ENCODE peak calls at places on chromosomes 16 and 17, in six cellular contexts. One of them, this sample, is unnamed.

GRCh38 chr16:59632266-59632855 is 898.2 kb upstream of the GOT2 start:
- DNase-seq in trophoblast cell: peak
- DNase-seq in H9: no peak
- DNase-seq in neuronal stem cell: no peak
- DNase-seq in IMR-90: peak
- DNase-seq in H1: no peak
- DNase-seq in this sample: peak

GRCh38 chr16:19830902-19831555 is 53.6 kb downstream of the GPRC5B start:
- DNase-seq in H9: no peak
- DNase-seq in neuronal stem cell: no peak
- DNase-seq in H1: no peak
- DNase-seq in trophoblast cell: no peak
- DNase-seq in IMR-90: no peak
- DNase-seq in this sample: peak

GRCh38 chr16:20889625-20890275 is 10.4 kb downstream of the DCUN1D3 start:
- DNase-seq in neuronal stem cell: no peak
- DNase-seq in H9: no peak
- DNase-seq in H1: no peak
- DNase-seq in IMR-90: no peak
- DNase-seq in trophoblast cell: peak
- DNase-seq in this sample: no peak

GRCh38 chr16:3140603-3141427 is 6.0 kb downstream of the ZNF213 start:
- DNase-seq in neuronal stem cell: no peak
- DNase-seq in H1: no peak
- DNase-seq in H9: peak
- DNase-seq in trophoblast cell: no peak
- DNase-seq in IMR-90: no peak
- DNase-seq in this sample: no peak

GRCh38 chr16:84819644-84820304 is at the start of gene CRISPLD2:
- DNase-seq in IMR-90: peak
- DNase-seq in H9: peak
- DNase-seq in trophoblast cell: peak
- DNase-seq in H1: peak
- DNase-seq in neuronal stem cell: peak
- DNase-seq in this sample: peak

GRCh38 chr16:73058616-73059409 is 10.9 kb upstream of the ZFHX3 start:
- DNase-seq in H1: peak
- DNase-seq in IMR-90: peak
- DNase-seq in H9: no peak
- DNase-seq in trophoblast cell: peak
- DNase-seq in neuronal stem cell: peak
- DNase-seq in this sample: peak

GRCh38 chr16:22694887-22695382 is 119.0 kb upstream of the HS3ST2 start:
- DNase-seq in trophoblast cell: no peak
- DNase-seq in IMR-90: peak
- DNase-seq in neuronal stem cell: no peak
- DNase-seq in H9: no peak
- DNase-seq in H1: no peak
- DNase-seq in this sample: peak

GRCh38 chr16:26197707-26198106 is 505.9 kb downstream of the HS3ST4 start:
- DNase-seq in H1: no peak
- DNase-seq in neuronal stem cell: no peak
- DNase-seq in IMR-90: no peak
- DNase-seq in trophoblast cell: no peak
- DNase-seq in H9: no peak
- DNase-seq in this sample: no peak

GRCh38 chr17:75925103-75925502 is 15.7 kb downstream of the FBF1 start:
- DNase-seq in neuronal stem cell: no peak
- DNase-seq in H9: no peak
- DNase-seq in IMR-90: no peak
- DNase-seq in H1: no peak
- DNase-seq in trophoblast cell: no peak
- DNase-seq in this sample: no peak

GRCh38 chr16:21167360-21167759 is 8.9 kb downstream of the LDAF1 start:
- DNase-seq in H1: no peak
- DNase-seq in trophoblast cell: peak
- DNase-seq in IMR-90: peak
- DNase-seq in H9: no peak
- DNase-seq in neuronal stem cell: no peak
- DNase-seq in this sample: peak

GRCh38 chr17:83006515-83007455 is 72.6 kb upstream of the METRNL start:
- DNase-seq in trophoblast cell: no peak
- DNase-seq in H1: no peak
- DNase-seq in neuronal stem cell: no peak
- DNase-seq in IMR-90: no peak
- DNase-seq in H9: no peak
- DNase-seq in this sample: no peak

GRCh38 chr17:1275962-1276736 is 3.3 kb upstream of the TRARG1 start:
- DNase-seq in H1: peak
- DNase-seq in H9: peak
- DNase-seq in trophoblast cell: peak
- DNase-seq in neuronal stem cell: peak
- DNase-seq in IMR-90: peak
- DNase-seq in this sample: peak

GRCh38 chr16:839643-840408 is 39.3 kb upstream of the GNG13 start:
- DNase-seq in neuronal stem cell: no peak
- DNase-seq in H1: no peak
- DNase-seq in H9: no peak
- DNase-seq in IMR-90: no peak
- DNase-seq in trophoblast cell: no peak
- DNase-seq in this sample: no peak

GRCh38 chr16:24686678-24687077 is 42.8 kb upstream of the TNRC6A start:
- DNase-seq in neuronal stem cell: no peak
- DNase-seq in trophoblast cell: no peak
- DNase-seq in H9: no peak
- DNase-seq in H1: no peak
- DNase-seq in IMR-90: no peak
- DNase-seq in this sample: no peak

GRCh38 chr16:3274490-3274889 is 8.8 kb upstream of the ZNF263 start:
- DNase-seq in neuronal stem cell: no peak
- DNase-seq in H9: no peak
- DNase-seq in trophoblast cell: no peak
- DNase-seq in H1: no peak
- DNase-seq in IMR-90: peak
- DNase-seq in this sample: no peak

GRCh38 chr17:56902350-56902749 is 11.5 kb downstream of the TRIM25 start:
- DNase-seq in H9: no peak
- DNase-seq in IMR-90: peak
- DNase-seq in trophoblast cell: no peak
- DNase-seq in neuronal stem cell: no peak
- DNase-seq in H1: no peak
- DNase-seq in this sample: no peak

GRCh38 chr17:42459983-42460300 is 1.3 kb downstream of the ATP6V0A1 start:
- DNase-seq in trophoblast cell: no peak
- DNase-seq in IMR-90: peak
- DNase-seq in H1: no peak
- DNase-seq in H9: no peak
- DNase-seq in neuronal stem cell: no peak
- DNase-seq in this sample: peak

GRCh38 chr16:68401871-68402747 is 46.2 kb downstream of the SMPD3 start:
- DNase-seq in H9: no peak
- DNase-seq in IMR-90: peak
- DNase-seq in H1: no peak
- DNase-seq in trophoblast cell: peak
- DNase-seq in neuronal stem cell: no peak
- DNase-seq in this sample: peak

GRCh38 chr16:30551781-30552180 is 6.4 kb downstream of the ZNF764 start:
- DNase-seq in H1: no peak
- DNase-seq in IMR-90: no peak
- DNase-seq in trophoblast cell: peak
- DNase-seq in neuronal stem cell: no peak
- DNase-seq in H9: no peak
- DNase-seq in this sample: no peak

GRCh38 chr16:75225092-75225491 is 6.3 kb downstream of the CTRB1 start:
- DNase-seq in H1: no peak
- DNase-seq in trophoblast cell: no peak
- DNase-seq in IMR-90: peak
- DNase-seq in neuronal stem cell: no peak
- DNase-seq in H9: no peak
- DNase-seq in this sample: peak
- H3K14ac ChIP-seq in H1: no peak
- H3K14ac ChIP-seq in trophoblast cell: no peak
- H3K14ac ChIP-seq in IMR-90: no peak
- H3K14ac ChIP-seq in neuronal stem cell: no peak
- H3K14ac ChIP-seq in H9: peak
- H3K14ac ChIP-seq in this sample: no peak

GRCh38 chr16:86313631-86314030 is 196.7 kb upstream of the FOXF1 start:
- DNase-seq in trophoblast cell: no peak
- DNase-seq in H1: no peak
- DNase-seq in neuronal stem cell: no peak
- DNase-seq in IMR-90: no peak
- DNase-seq in H9: no peak
- DNase-seq in this sample: no peak

GRCh38 chr16:86318119-86318518 is 192.2 kb upstream of the FOXF1 start:
- DNase-seq in IMR-90: no peak
- DNase-seq in H1: no peak
- DNase-seq in neuronal stem cell: no peak
- DNase-seq in H9: no peak
- DNase-seq in trophoblast cell: no peak
- DNase-seq in this sample: no peak

GRCh38 chr16:86316967-86317616 is 193.2 kb upstream of the FOXF1 start:
- DNase-seq in H1: no peak
- DNase-seq in neuronal stem cell: no peak
- DNase-seq in IMR-90: no peak
- DNase-seq in trophoblast cell: no peak
- DNase-seq in H9: no peak
- DNase-seq in this sample: no peak

GRCh38 chr16:86317617-86318021 is 192.7 kb upstream of the FOXF1 start:
- DNase-seq in H9: no peak
- DNase-seq in IMR-90: no peak
- DNase-seq in trophoblast cell: no peak
- DNase-seq in neuronal stem cell: no peak
- DNase-seq in H1: no peak
- DNase-seq in this sample: no peak

GRCh38 chr16:86314402-86315025 is 195.8 kb upstream of the FOXF1 start:
- DNase-seq in trophoblast cell: no peak
- DNase-seq in H9: no peak
- DNase-seq in H1: no peak
- DNase-seq in IMR-90: no peak
- DNase-seq in neuronal stem cell: no peak
- DNase-seq in this sample: peak
- H2AK5ac ChIP-seq in trophoblast cell: no peak
- H2AK5ac ChIP-seq in H9: no peak
- H2AK5ac ChIP-seq in H1: no peak
- H2AK5ac ChIP-seq in IMR-90: peak
- H2AK5ac ChIP-seq in neuronal stem cell: no peak
- H2AK5ac ChIP-seq in this sample: no peak

DNA sequence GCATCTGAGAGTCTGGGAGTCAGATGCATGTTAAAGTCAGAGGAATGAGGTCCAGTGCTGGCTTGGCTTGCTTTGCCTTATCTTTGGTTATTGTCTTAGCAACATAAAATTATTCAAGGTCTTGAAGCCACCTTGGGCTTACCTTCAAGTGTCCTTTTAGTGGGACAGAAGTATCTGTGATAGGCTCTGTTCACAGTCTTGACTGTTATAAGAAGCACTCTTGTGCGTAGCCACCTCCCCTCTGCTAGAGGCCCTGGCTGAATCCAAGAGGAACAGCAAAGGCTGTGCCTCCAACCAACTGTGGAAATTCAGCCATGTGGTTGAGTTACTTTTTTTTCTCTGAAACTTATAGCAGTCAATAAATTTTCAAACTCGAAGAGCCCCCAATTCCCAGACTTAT is 8.6 kb upstream of the MAP3K3 start:
- DNase-seq in H9: no peak
- DNase-seq in neuronal stem cell: no peak
- DNase-seq in H1: no peak
- DNase-seq in IMR-90: no peak
- DNase-seq in trophoblast cell: no peak
- DNase-seq in this sample: no peak
- H3K14ac ChIP-seq in H9: no peak
- H3K14ac ChIP-seq in neuronal stem cell: no peak
- H3K14ac ChIP-seq in H1: no peak
- H3K14ac ChIP-seq in IMR-90: no peak
- H3K14ac ChIP-seq in trophoblast cell: no peak
- H3K14ac ChIP-seq in this sample: no peak

GRCh38 chr17:4968166-4968915 is 724 bp upstream of the SPAG7 start:
- DNase-seq in neuronal stem cell: no peak
- DNase-seq in trophoblast cell: peak
- DNase-seq in IMR-90: no peak
- DNase-seq in H9: peak
- DNase-seq in H1: peak
- DNase-seq in this sample: peak

GRCh38 chr17:4968916-4969550 is 1.4 kb upstream of the SPAG7 start:
- DNase-seq in neuronal stem cell: no peak
- DNase-seq in trophoblast cell: peak
- DNase-seq in H9: no peak
- DNase-seq in H1: no peak
- DNase-seq in IMR-90: peak
- DNase-seq in this sample: peak

GRCh38 chr17:4966844-4967538 is 626 bp downstream of the SPAG7 start:
- DNase-seq in trophoblast cell: peak
- DNase-seq in IMR-90: peak
- DNase-seq in H1: peak
- DNase-seq in H9: peak
- DNase-seq in neuronal stem cell: peak
- DNase-seq in this sample: peak

GRCh38 chr17:4969551-4970231 is 2.1 kb upstream of the SPAG7 start:
- DNase-seq in IMR-90: peak
- DNase-seq in trophoblast cell: no peak
- DNase-seq in H9: no peak
- DNase-seq in neuronal stem cell: no peak
- DNase-seq in H1: no peak
- DNase-seq in this sample: peak

DNA sequence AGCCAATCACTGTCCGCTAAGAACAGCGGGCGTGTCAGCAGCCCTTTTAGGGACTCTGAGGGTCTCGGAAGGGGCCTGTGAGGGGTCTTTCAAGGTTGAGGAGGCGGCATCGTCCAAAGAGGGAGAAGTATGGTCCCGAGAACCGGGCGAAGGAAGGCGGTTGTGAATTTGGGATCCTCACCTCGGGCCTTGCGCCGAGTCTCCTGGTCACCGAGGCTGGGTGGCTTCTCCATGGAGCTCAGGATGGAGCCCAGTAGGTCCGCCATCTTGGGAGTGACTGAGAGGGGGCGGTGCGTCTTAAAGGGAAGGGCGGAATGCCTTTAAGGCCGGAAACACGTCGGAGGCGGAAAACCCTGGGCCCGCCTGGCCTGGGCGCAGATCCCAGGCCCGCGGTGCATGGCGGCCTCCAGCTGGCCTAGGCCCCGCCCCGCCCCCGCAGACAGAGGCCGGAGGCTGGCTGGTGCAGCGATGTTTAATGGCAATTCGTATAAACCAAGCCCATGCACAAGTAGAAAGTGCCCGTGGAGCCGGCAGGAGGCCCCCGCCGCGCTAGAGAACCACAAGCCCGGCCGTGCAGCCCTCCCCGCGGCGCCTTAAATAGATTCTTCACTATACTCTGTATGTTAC is at the start of gene SPAG7:
- DNase-seq in neuronal stem cell: peak
- DNase-seq in H1: peak
- DNase-seq in H9: peak
- DNase-seq in trophoblast cell: peak
- DNase-seq in IMR-90: peak
- DNase-seq in this sample: peak
- H2AK5ac ChIP-seq in neuronal stem cell: peak
- H2AK5ac ChIP-seq in H1: peak
- H2AK5ac ChIP-seq in H9: no peak
- H2AK5ac ChIP-seq in trophoblast cell: peak
- H2AK5ac ChIP-seq in IMR-90: peak
- H2AK5ac ChIP-seq in this sample: peak

GRCh38 chr17:45241315-45242011 is 19.8 kb downstream of the FMNL1 start:
- DNase-seq in neuronal stem cell: peak
- DNase-seq in IMR-90: no peak
- DNase-seq in H1: peak
- DNase-seq in H9: peak
- DNase-seq in trophoblast cell: peak
- DNase-seq in this sample: no peak
- H3K14ac ChIP-seq in neuronal stem cell: peak
- H3K14ac ChIP-seq in IMR-90: no peak
- H3K14ac ChIP-seq in H1: no peak
- H3K14ac ChIP-seq in H9: peak
- H3K14ac ChIP-seq in trophoblast cell: peak
- H3K14ac ChIP-seq in this sample: no peak

This sample was measured in mesenchymal stem cell.